ENCODE peak calls at places on chromosomes 16 and 17, in nine cellular contexts. M, Q, Z, K, R, U, P, X and E are unnamed samples.

GRCh38 chr16:31008154-31008950 is 2.1 kb downstream of the STX1B start:
- DNase-seq in P (no peak), K (no peak), M (peak), Z (peak), U (no peak), X (no peak), R (peak), Q (no peak), E (no peak)

GRCh38 chr17:81513669-81514484 is 1.3 kb upstream of the ACTG1 start:
- DNase-seq in M (no peak), Q (peak), K (peak), Z (peak), R (peak), X (peak), P (peak), U (peak), E (peak)

GRCh38 chr17:62614142-62614541 is 13.3 kb upstream of the MRC2 start:
- DNase-seq in Z (peak), Q (no peak), U (no peak), K (no peak), R (peak), P (no peak), X (no peak), M (peak), E (no peak)

GRCh38 chr16:14454391-14454790 is 175.7 kb downstream of the PARN start:
- DNase-seq in P (no peak), Z (no peak), U (no peak), R (peak), X (no peak), K (no peak), M (no peak), Q (no peak), E (no peak)

GRCh38 chr16:85738878-85739715 is 11.8 kb downstream of the C16orf74 start:
- DNase-seq in P (no peak), Q (no peak), U (no peak), R (no peak), M (no peak), Z (no peak), X (no peak), K (no peak), E (no peak)

GRCh38 chr17:82270651-82271050 is 2.8 kb downstream of the CSNK1D start:
- DNase-seq in Z (no peak), K (no peak), R (no peak), Q (no peak), X (no peak), M (no peak), U (no peak), P (no peak), E (no peak)

GRCh38 chr17:29610395-29610794 is 12.3 kb downstream of the CORO6 start:
- DNase-seq in R (no peak), X (no peak), P (no peak), U (no peak), Q (no peak), K (no peak), M (no peak), Z (no peak), E (no peak)

GRCh38 chr17:1007310-1008007 is 10.5 kb downstream of the TIMM22 start:
- DNase-seq in M (no peak), X (no peak), K (no peak), Q (no peak), P (no peak), U (no peak), R (no peak), Z (no peak), E (no peak)

GRCh38 chr16:65667013-65667578 is 545.2 kb upstream of the CDH11 start:
- DNase-seq in M (no peak), Q (no peak), K (no peak), R (peak), P (no peak), Z (no peak), U (no peak), X (no peak), E (no peak)

GRCh38 chr17:76166168-76166567 is 25.1 kb upstream of the FOXJ1 start:
- DNase-seq in P (no peak), R (no peak), K (peak), Z (no peak), Q (peak), X (no peak), U (no peak), M (no peak), E (peak)

GRCh38 chr17:74892974-74893911 is at the start of gene FADS6:
- DNase-seq in Z (no peak), X (no peak), R (no peak), U (no peak), M (no peak), Q (no peak), P (no peak), K (peak), E (no peak)

GRCh38 chr16:2530629-2531318 is 434 bp downstream of the CEMP1 start:
- DNase-seq in M (no peak), U (no peak), R (no peak), Q (no peak), P (no peak), X (no peak), Z (no peak), K (no peak), E (no peak)